ENCODE peak calls at places on chromosomes 7 and 10, in six cellular contexts. P is endothelial cell of umbilical vein, K is spleen, C is left ventricle myocardium inferior, E is upper lobe of left lung, J is PC-9. N is an unnamed sample.

GRCh38 chr7:19051767-19052375 is 65.6 kb downstream of the TWIST1 start:
- DNase-seq in C (peak; percentile 16), P (peak; percentile 42), E (no peak), K (no peak), J (peak; percentile 32), N (no peak)

GRCh38 chr10:105834261-105835059 is 1193.4 kb downstream of the SORCS3 start:
- DNase-seq in C (no peak), P (no peak), K (no peak), J (no peak), E (no peak), N (no peak)

GRCh38 chr10:132452216-132452650 is 55.2 kb downstream of the PWWP2B start:
- DNase-seq in E (peak; percentile 81), P (no peak), J (no peak), K (peak; percentile 88), C (no peak), N (no peak)

GRCh38 chr10:102225646-102226541 is at the start of gene ELOVL3:
- DNase-seq in C (peak; percentile 95), K (peak; percentile 94), E (peak; percentile 94), J (peak; percentile 86), P (peak; percentile 97), N (peak; percentile 82)

GRCh38 chr10:70145666-70146488 is 623 bp downstream of the TYSND1 start:
- DNase-seq in P (peak; percentile 80), C (peak; percentile 67), E (peak; percentile 93), K (peak; percentile 95), J (peak; percentile 67), N (peak; percentile 66)

GRCh38 chr7:11437987-11438386 is 394.0 kb downstream of the THSD7A start:
- DNase-seq in E (no peak), K (no peak), C (no peak), P (no peak), J (no peak), N (no peak)

GRCh38 chr10:80292607-80293239 is 3.3 kb upstream of the MAT1A start:
- DNase-seq in C (no peak), P (no peak), J (no peak), E (peak; percentile 52), K (no peak), N (no peak)

GRCh38 chr10:75497997-75498797 is 66.8 kb downstream of the LRMDA start:
- DNase-seq in K (no peak), E (no peak), P (no peak), J (no peak), C (no peak), N (no peak)

GRCh38 chr10:84256510-84257342 is 11.9 kb downstream of the RGR start:
- DNase-seq in J (peak; percentile 44), C (peak; percentile 58), E (peak; percentile 88), K (no peak), P (peak; percentile 46), N (no peak)

GRCh38 chr7:86149266-86149665 is 494.4 kb upstream of the GRM3 start:
- DNase-seq in E (no peak), P (no peak), C (no peak), J (no peak), K (no peak), N (no peak)

GRCh38 chr7:5482020-5482498 is 58.4 kb upstream of the TNRC18 start:
- DNase-seq in K (no peak), J (no peak), E (peak; percentile 82), P (no peak), C (no peak), N (no peak)

GRCh38 chr10:69866688-69867461 is 65.2 kb downstream of the COL13A1 start:
- DNase-seq in E (no peak), C (peak; percentile 44), P (peak; percentile 80), K (no peak), J (no peak), N (no peak)

GRCh38 chr7:64653721-64654401 is 12.1 kb upstream of the ZNF107 start:
- DNase-seq in E (no peak), K (no peak), J (no peak), C (no peak), P (no peak), N (no peak)

GRCh38 chr7:33550363-33550762 is 355.0 kb upstream of the BMPER start:
- DNase-seq in J (no peak), E (no peak), K (no peak), P (no peak), C (no peak), N (no peak)
- H3K4me3 ChIP-seq in J (no peak overlapping the region), E (no peak overlapping the region), K (no peak overlapping the region), P (no peak overlapping the region), C (no peak overlapping the region), N (no peak overlapping the region)

GRCh38 chr7:148815612-148816011 is 68.5 kb downstream of the EZH2 start:
- DNase-seq in E (no peak), C (no peak), P (no peak), J (no peak), K (no peak), N (no peak)
- H3K27ac ChIP-seq in E (no peak overlapping the region), C (no peak overlapping the region), P (no peak overlapping the region), J (no peak overlapping the region), K (no peak overlapping the region), N (no peak overlapping the region)

DNA sequence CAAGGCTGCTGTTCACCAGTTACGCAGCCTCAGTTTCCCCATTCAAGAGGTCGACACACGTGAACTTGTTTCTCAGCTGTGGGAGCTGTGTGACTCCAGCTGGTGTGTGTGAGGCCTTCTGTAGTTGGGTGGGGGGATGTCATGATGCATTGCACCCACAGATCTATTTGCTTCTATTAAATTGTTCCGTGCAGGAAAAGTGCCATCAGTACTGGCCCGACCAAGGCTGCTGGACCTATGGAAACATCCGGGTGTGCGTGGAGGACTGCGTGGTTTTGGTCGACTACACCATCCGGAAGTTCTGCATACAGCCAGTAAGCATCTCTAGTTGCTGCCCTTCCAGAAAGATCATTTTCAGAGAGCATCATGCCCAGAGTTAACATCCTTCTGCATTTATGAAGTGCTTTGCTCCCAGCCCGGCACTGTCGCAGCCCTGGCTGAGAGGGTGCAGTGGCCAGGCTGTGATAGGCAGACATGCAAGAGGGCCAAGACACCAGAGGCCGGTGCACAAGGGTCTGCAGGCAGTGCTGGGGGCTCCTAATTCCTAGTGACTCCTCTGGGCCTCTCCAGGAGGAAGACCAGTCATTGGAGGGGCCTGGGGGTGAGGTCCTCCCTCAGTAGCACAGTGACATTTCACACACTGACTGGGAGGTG is 60.2 kb downstream of the MKI67 start:
- DNase-seq in C (no peak), K (peak; percentile 80), J (no peak), E (no peak), P (no peak), N (no peak)
- H3K4me1 ChIP-seq in C (peaks cover 45% of the 10 kb centered on the region), K (peaks cover 72% of the 10 kb centered on the region), J (peaks cover 21% of the 10 kb centered on the region), E (peaks cover 36% of the 10 kb centered on the region), P (peaks cover 28% of the 10 kb centered on the region), N (peaks cover 50% of the 10 kb centered on the region)

GRCh38 chr7:91183408-91183807 is 80.8 kb upstream of the FZD1 start:
- DNase-seq in P (no peak), C (no peak), K (no peak), J (no peak), E (no peak), N (no peak)

GRCh38 chr7:91182819-91183405 is 81.3 kb upstream of the FZD1 start:
- DNase-seq in E (no peak), P (peak; percentile 93), C (no peak), J (no peak), K (no peak), N (no peak)

GRCh38 chr7:91191771-91192170 is 72.5 kb upstream of the FZD1 start:
- DNase-seq in K (no peak), P (no peak), E (no peak), C (no peak), J (no peak), N (no peak)

GRCh38 chr7:91185771-91186170 is 78.5 kb upstream of the FZD1 start:
- DNase-seq in K (no peak), E (no peak), J (no peak), P (no peak), C (no peak), N (no peak)

GRCh38 chr7:91187061-91187460 is 77.2 kb upstream of the FZD1 start:
- DNase-seq in P (no peak), J (no peak), K (no peak), C (no peak), E (no peak), N (no peak)
- H3K4me3 ChIP-seq in P (no peak overlapping the region), J (no peak overlapping the region), K (no peak overlapping the region), C (no peak overlapping the region), E (no peak overlapping the region), N (no peak overlapping the region)

GRCh38 chr7:31028417-31028988 is 23.6 kb upstream of the ADCYAP1R1 start:
- DNase-seq in E (peak; percentile 63), C (no peak), J (no peak), P (no peak), K (peak; percentile 72), N (no peak)
- H3K27ac ChIP-seq in E (no peak overlapping the region), C (no peak overlapping the region), J (no peak overlapping the region), P (no peak overlapping the region), K (no peak overlapping the region), N (no peak overlapping the region)

GRCh38 chr7:116585967-116586366 is 61.1 kb downstream of the CAV1 start:
- DNase-seq in E (no peak), K (no peak), C (no peak), J (no peak), P (no peak), N (no peak)
- H3K4me1 ChIP-seq in E (peaks cover 13% of the 10 kb centered on the region), K (peaks cover 41% of the 10 kb centered on the region), C (peaks cover 45% of the 10 kb centered on the region), J (peaks cover 14% of the 10 kb centered on the region), P (peaks cover 28% of the 10 kb centered on the region), N (no peaks in the 10 kb centered on the region)

GRCh38 chr7:121023683-121024507 is 35.4 kb downstream of the CPED1 start:
- DNase-seq in J (no peak), E (no peak), P (peak; percentile 39), K (no peak), C (no peak), N (no peak)
- H3K4me3 ChIP-seq in J (no peak overlapping the region), E (no peak overlapping the region), P (no peak overlapping the region), K (no peak overlapping the region), C (peak overlapping the region; percentile 1), N (no peak overlapping the region)

GRCh38 chr10:125026974-125027735 is 85.2 kb downstream of the ZRANB1 start:
- DNase-seq in C (no peak), J (no peak), E (no peak), K (no peak), P (no peak), N (no peak)

GRCh38 chr10:125026036-125026931 is 84.4 kb downstream of the ZRANB1 start:
- DNase-seq in C (no peak), E (no peak), P (no peak), J (no peak), K (no peak), N (no peak)

GRCh38 chr10:125027889-125028288 is 86.0 kb downstream of the ZRANB1 start:
- DNase-seq in E (no peak), C (no peak), K (no peak), J (no peak), P (no peak), N (no peak)

GRCh38 chr10:125029584-125030242 is 87.8 kb downstream of the ZRANB1 start:
- DNase-seq in E (no peak), P (no peak), C (no peak), K (no peak), J (no peak), N (no peak)

DNA sequence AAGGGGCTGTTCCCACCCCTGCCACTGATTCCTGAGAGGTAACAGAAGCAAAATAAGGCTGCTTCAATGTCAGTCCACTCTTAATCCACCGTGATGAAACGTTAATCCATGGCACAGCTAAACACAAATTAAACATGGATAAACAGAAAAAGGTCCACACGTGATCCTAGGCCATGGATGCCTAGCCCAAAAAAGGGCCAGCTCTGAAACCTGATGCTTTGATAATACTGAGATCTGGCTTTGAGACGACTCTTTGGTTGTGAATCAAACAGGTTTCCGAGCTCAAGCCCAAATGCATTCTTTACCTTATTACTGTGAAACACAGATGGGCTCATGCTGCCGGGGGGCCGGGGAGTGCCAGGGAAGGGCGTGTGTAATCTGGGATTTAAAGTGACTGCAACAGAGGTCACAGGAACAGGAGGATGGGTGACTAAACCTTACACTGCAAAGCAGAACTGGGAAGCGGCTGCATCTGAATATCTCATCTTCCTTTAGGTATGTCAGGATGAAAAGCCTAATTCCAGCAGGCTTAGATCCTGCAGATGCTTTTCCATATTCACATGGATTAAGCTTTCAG is 86.5 kb downstream of the ZRANB1 start:
- DNase-seq in P (no peak), J (no peak), C (no peak), E (no peak), K (no peak), N (no peak)
- H3K27ac ChIP-seq in P (no peak overlapping the region), J (no peak overlapping the region), C (peak overlapping the region; percentile 56), E (no peak overlapping the region), K (no peak overlapping the region), N (no peak overlapping the region)

N was measured in effector memory CD4-positive, alpha-beta T cell.